ENCODE peak calls at places on chromosomes 13 and 19, in six cellular contexts. M is IMR-90, F is H9, K is mesenchymal stem cell, G is neuronal stem cell, H is H1. X is an unnamed sample.

GRCh38 chr19:52898101-52898500 is 666 bp upstream of the ZNF320 start:
- DNase-seq in H (peak), F (peak), K (no peak), G (no peak), M (no peak), X (peak)

GRCh38 chr19:42301646-42302204 is at the start of gene PRR19:
- DNase-seq in H (no peak), K (no peak), F (no peak), M (no peak), G (no peak), X (peak)

GRCh38 chr19:47186337-47187022 is 44.5 kb downstream of the BBC3 start:
- DNase-seq in F (no peak), G (no peak), H (no peak), K (no peak), M (no peak), X (no peak)

GRCh38 chr19:6616011-6616410 is 25.1 kb upstream of the CD70 start:
- DNase-seq in G (no peak), M (no peak), H (no peak), K (no peak), F (no peak), X (no peak)

GRCh38 chr19:355134-355533 is 10.5 kb upstream of the MIER2 start:
- DNase-seq in H (no peak), M (no peak), G (no peak), K (no peak), F (no peak), X (no peak)

GRCh38 chr13:109900723-109901122 is 114.3 kb upstream of the IRS2 start:
- DNase-seq in M (no peak), F (no peak), G (no peak), H (no peak), K (no peak), X (no peak)

GRCh38 chr19:55230780-55231179 is 2.2 kb upstream of the TMEM86B start:
- DNase-seq in M (no peak), G (no peak), K (no peak), F (no peak), H (no peak), X (no peak)

GRCh38 chr19:41306394-41306793 is 3.6 kb upstream of the CCDC97 start:
- DNase-seq in G (no peak), M (no peak), F (no peak), K (no peak), H (no peak), X (no peak)

GRCh38 chr13:59345316-59345715 is 818.4 kb downstream of the DIAPH3 start:
- DNase-seq in K (peak), F (no peak), H (no peak), G (no peak), M (no peak), X (no peak)

GRCh38 chr13:106488075-106488474 is 47.4 kb downstream of the EFNB2 start:
- DNase-seq in G (no peak), K (no peak), M (no peak), H (no peak), F (no peak), X (no peak)

GRCh38 chr13:113117335-113117872 is 5.2 kb upstream of the F10 start:
- DNase-seq in G (no peak), M (no peak), H (no peak), F (peak), K (no peak), X (no peak)

GRCh38 chr19:37218592-37218935 is 550 bp downstream of the ZNF383 start:
- DNase-seq in H (no peak), G (no peak), F (no peak), M (peak), K (peak), X (no peak)

GRCh38 chr19:35037716-35038622 is 3.6 kb upstream of the HPN start:
- DNase-seq in H (no peak), M (no peak), G (no peak), K (no peak), F (no peak), X (no peak)

GRCh38 chr13:99467764-99468163 is 33.5 kb upstream of the TM9SF2 start:
- DNase-seq in F (no peak), G (no peak), H (no peak), K (peak), M (peak), X (no peak)

GRCh38 chr13:55963934-55964333 is 1176.8 kb upstream of the PRR20A start:
- DNase-seq in H (no peak), K (no peak), G (no peak), F (no peak), M (no peak), X (no peak)

GRCh38 chr13:33312150-33312908 is 26.8 kb upstream of the STARD13 start:
- DNase-seq in M (peak), G (no peak), H (no peak), K (peak), F (no peak), X (no peak)

GRCh38 chr19:57152921-57153320 is 7.9 kb upstream of the ZIM3 start:
- DNase-seq in F (no peak), H (no peak), M (no peak), G (no peak), K (no peak), X (no peak)

GRCh38 chr13:46278474-46278873 is 66.7 kb downstream of the LRRC63 start:
- DNase-seq in F (peak), M (no peak), G (no peak), H (no peak), K (no peak), X (no peak)

GRCh38 chr13:72864142-72865035 is 82.5 kb downstream of the PIBF1 start:
- DNase-seq in M (peak), K (peak), F (no peak), G (no peak), H (no peak), X (no peak)

GRCh38 chr19:38046254-38047047 is 139.4 kb downstream of the SIPA1L3 start:
- DNase-seq in K (no peak), M (no peak), H (no peak), G (no peak), F (no peak), X (no peak)

GRCh38 chr19:55189424-55189823 is 9.3 kb upstream of the SYT5 start:
- DNase-seq in M (peak), F (peak), K (peak), G (no peak), H (no peak), X (no peak)

GRCh38 chr13:86725105-86725504 is 925.9 kb upstream of the SLITRK6 start:
- DNase-seq in F (peak), H (no peak), K (no peak), G (no peak), M (no peak), X (no peak)

GRCh38 chr19:34588249-34588648 is 88.7 kb downstream of the SCGB2B2 start:
- DNase-seq in F (no peak), M (no peak), G (no peak), K (no peak), H (no peak), X (no peak)

GRCh38 chr19:17286263-17286662 is 4.6 kb downstream of the ANKLE1 start:
- DNase-seq in H (no peak), K (no peak), F (no peak), M (no peak), G (no peak), X (no peak)

GRCh38 chr13:95357875-95358274 is 56.6 kb upstream of the ABCC4 start:
- DNase-seq in K (no peak), F (no peak), G (peak), M (no peak), H (no peak), X (no peak)

GRCh38 chr19:1045247-1045603 is 5.3 kb downstream of the ABCA7 start:
- DNase-seq in F (peak), M (no peak), H (peak), G (no peak), K (peak), X (peak)

GRCh38 chr13:106369091-106369490 is 166.4 kb downstream of the EFNB2 start:
- DNase-seq in M (no peak), G (peak), F (no peak), K (no peak), H (no peak), X (no peak)

GRCh38 chr19:19214892-19215291 is 3.1 kb downstream of the NCAN start:
- DNase-seq in F (peak), H (peak), M (peak), K (peak), G (peak), X (peak)

GRCh38 chr13:73714522-73714921 is 419.7 kb downstream of the KLF12 start:
- DNase-seq in M (no peak), G (no peak), H (no peak), K (no peak), F (no peak), X (no peak)

GRCh38 chr13:113722921-113723320 is 36.1 kb upstream of the TMEM255B start:
- DNase-seq in M (no peak), G (no peak), H (no peak), F (no peak), K (no peak), X (no peak)

GRCh38 chr13:99663908-99664307 is 162.6 kb downstream of the TM9SF2 start:
- DNase-seq in K (no peak), M (no peak), F (no peak), H (no peak), G (no peak), X (no peak)

GRCh38 chr19:8334458-8335342 is 8.4 kb downstream of the KANK3 start:
- DNase-seq in K (peak), G (peak), F (peak), H (peak), M (peak), X (peak)

DNA sequence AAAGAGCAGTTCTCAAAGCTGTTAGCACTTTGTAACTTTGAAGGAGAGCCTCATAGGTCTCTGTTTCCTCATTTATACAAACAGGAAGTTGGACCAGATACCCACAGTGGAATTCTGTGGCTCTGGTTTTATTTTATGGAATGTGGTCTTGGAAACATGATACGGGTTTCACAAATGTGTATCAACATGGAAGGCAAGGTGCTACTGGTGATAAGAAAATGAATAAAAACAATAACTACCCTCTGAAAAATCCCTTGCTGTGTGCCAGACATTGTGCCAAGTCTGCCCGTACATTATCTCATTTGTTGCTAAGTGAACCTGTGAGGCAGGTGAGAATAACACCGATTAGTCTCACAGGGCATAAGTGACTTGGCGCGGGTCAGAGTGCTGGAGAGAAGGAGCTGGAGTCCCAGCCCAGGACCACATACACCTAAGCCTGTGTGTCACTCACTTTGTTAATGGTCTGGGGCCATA is 45.0 kb upstream of the RNF113B start:
- DNase-seq in K (peak), G (no peak), H (no peak), M (peak), F (no peak), X (no peak)
- H3K18ac ChIP-seq in K (peak), G (no peak), H (no peak), M (peak), F (no peak), X (no peak)

GRCh38 chr19:33063356-33064116 is 1.2 kb downstream of the RHPN2 start:
- DNase-seq in H (peak), F (peak), K (peak), M (peak), G (peak), X (no peak)

GRCh38 chr19:33062902-33063301 is 1.8 kb downstream of the RHPN2 start:
- DNase-seq in M (no peak), F (no peak), G (no peak), K (no peak), H (no peak), X (peak)

GRCh38 chr19:33066543-33066942 is 1.9 kb upstream of the RHPN2 start:
- DNase-seq in M (no peak), K (no peak), H (no peak), G (no peak), F (no peak), X (peak)

GRCh38 chr19:33064778-33065550 is at the start of gene RHPN2:
- DNase-seq in H (peak), F (peak), K (peak), G (peak), M (peak), X (peak)

GRCh38 chr19:33064117-33064777 is 441 bp downstream of the RHPN2 start:
- DNase-seq in H (peak), K (peak), M (no peak), F (peak), G (peak), X (peak)
- H2AFZ ChIP-seq in H (no peak), K (peak), M (peak), F (no peak), G (peak), X (no peak)

DNA sequence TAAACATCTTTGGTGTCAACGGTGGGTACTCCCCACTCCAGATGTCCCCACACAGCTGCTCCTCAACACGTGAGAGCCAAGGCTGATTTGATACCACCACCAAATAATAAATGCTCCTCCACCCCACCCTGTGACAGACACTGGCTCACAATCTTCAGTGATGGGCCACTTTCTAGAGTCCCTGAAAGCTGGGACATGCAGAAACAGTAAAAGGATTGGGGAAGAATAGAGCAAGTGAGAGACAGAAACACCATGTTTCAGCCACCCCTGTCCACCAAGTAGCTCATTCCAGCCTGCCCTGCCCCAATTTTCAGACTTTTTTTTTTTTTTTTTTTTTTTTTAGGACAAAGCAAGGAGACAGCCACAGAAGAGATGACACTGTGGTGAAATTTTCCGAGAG is 1.6 kb downstream of the SLC46A3 start:
- DNase-seq in H (no peak), K (peak), F (no peak), G (no peak), M (no peak), X (no peak)
- H3K18ac ChIP-seq in H (no peak), K (peak), F (no peak), G (no peak), M (no peak), X (no peak)

DNA sequence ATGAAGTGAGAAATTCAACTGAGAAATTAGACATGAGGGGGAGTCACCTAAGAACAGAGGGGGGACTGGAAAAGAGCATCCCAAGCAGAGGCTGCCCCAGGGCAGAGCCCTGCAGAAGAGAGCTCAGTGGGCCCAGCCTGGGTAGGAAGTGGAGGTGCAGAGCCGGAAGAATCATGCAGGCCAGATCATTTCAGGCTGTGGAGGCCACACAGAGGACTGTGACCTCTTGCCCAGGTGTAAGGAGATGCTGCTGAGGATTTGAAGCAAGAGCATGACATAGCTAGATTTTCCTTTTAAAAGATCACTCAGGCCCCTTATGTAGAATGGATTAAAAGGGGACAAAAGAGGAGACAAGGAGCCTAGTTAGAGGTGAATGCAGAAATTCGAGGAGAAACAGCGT is 63.9 kb upstream of the SPATA13 start:
- DNase-seq in K (no peak), G (no peak), F (no peak), M (no peak), H (no peak), X (no peak)
- H2AFZ ChIP-seq in K (no peak), G (no peak), F (no peak), M (no peak), H (peak), X (peak)

GRCh38 chr19:11539495-11540365 is 1.1 kb downstream of the CNN1 start:
- DNase-seq in G (no peak), F (no peak), K (peak), M (peak), H (peak), X (no peak)
- H3K18ac ChIP-seq in G (peak), F (peak), K (peak), M (peak), H (no peak), X (peak)

GRCh38 chr13:30353060-30353459 is 45.7 kb upstream of the KATNAL1 start:
- DNase-seq in K (no peak), H (no peak), M (no peak), G (no peak), F (no peak), X (no peak)

GRCh38 chr13:30354481-30355404 is 47.4 kb upstream of the KATNAL1 start:
- DNase-seq in K (no peak), M (no peak), G (no peak), F (no peak), H (no peak), X (peak)

GRCh38 chr13:30353601-30354000 is 46.2 kb upstream of the KATNAL1 start:
- DNase-seq in H (no peak), K (no peak), F (no peak), G (no peak), M (no peak), X (no peak)

GRCh38 chr13:30355839-30356238 is 48.5 kb upstream of the KATNAL1 start:
- DNase-seq in M (no peak), H (no peak), G (no peak), F (no peak), K (no peak), X (no peak)

DNA sequence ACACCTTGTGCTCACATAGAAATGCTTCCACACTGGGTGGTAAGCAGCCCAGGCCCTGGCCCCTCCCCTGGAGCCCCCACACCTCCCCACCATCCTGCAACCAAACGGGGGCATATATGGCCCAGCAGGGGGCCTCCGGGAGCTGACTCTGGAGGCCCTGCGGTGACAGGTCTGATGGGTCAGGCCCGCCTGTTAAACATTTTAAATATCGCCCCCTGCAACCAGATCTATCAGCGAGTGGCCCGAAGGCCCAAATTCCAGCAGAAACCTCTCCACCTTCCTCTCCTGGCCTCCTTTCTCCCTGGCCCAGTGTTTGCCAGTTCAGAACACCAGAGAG is 48.0 kb upstream of the KATNAL1 start:
- DNase-seq in K (peak), F (peak), G (no peak), H (peak), M (no peak), X (no peak)
- H2AFZ ChIP-seq in K (no peak), F (no peak), G (no peak), H (no peak), M (no peak), X (no peak)

GRCh38 chr19:4471400-4472173 is 510 bp upstream of the HDGFL2 start:
- DNase-seq in G (peak), H (peak), M (peak), F (peak), K (peak), X (peak)

GRCh38 chr19:4474504-4475136 is 2.5 kb downstream of the HDGFL2 start:
- DNase-seq in M (peak), F (peak), G (peak), H (peak), K (peak), X (peak)

GRCh38 chr19:4473011-4473410 is 914 bp downstream of the HDGFL2 start:
- DNase-seq in H (no peak), K (no peak), G (no peak), M (no peak), F (no peak), X (no peak)

GRCh38 chr19:4473708-4474503 is 1.8 kb downstream of the HDGFL2 start:
- DNase-seq in F (no peak), G (no peak), M (no peak), H (peak), K (no peak), X (no peak)

GRCh38 chr19:4472174-4472974 is at the start of gene HDGFL2:
- DNase-seq in H (no peak), K (no peak), G (no peak), F (no peak), M (no peak), X (no peak)
- H3K18ac ChIP-seq in H (peak), K (peak), G (peak), F (no peak), M (no peak), X (peak)

DNA sequence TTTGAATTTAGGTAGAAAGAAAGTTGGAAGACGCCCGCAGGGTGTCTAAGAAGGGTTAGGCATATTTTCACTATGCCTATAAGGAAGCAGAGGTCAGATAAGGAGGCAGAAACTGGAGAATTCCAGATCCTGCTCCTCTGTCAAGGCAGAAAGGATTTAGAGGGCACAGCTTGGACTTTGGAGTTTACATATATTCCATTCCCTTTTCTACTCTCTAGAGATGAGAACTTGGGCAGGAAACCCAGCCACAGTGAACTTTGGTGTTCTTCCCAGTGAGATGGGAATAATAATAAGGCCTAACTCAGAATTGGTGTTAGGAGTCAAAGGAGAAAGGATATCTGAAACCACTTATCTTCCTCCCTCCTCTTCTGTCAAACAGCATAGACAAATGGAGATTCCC is 37.4 kb downstream of the CCNE1 start:
- DNase-seq in K (no peak), F (no peak), G (no peak), M (no peak), H (no peak), X (no peak)
- H2AFZ ChIP-seq in K (no peak), F (no peak), G (no peak), M (no peak), H (no peak), X (no peak)

GRCh38 chr13:97367427-97367826 is 66.5 kb upstream of the RAP2A start:
- DNase-seq in F (no peak), M (peak), H (no peak), G (peak), K (peak), X (peak)

GRCh38 chr13:97364827-97365226 is 69.1 kb upstream of the RAP2A start:
- DNase-seq in G (no peak), F (no peak), M (no peak), K (no peak), H (no peak), X (no peak)

GRCh38 chr13:97369269-97369893 is 64.6 kb upstream of the RAP2A start:
- DNase-seq in M (no peak), F (no peak), K (peak), H (no peak), G (no peak), X (no peak)

GRCh38 chr13:97366172-97366688 is 67.7 kb upstream of the RAP2A start:
- DNase-seq in H (no peak), F (no peak), G (no peak), M (no peak), K (no peak), X (no peak)

GRCh38 chr13:97367016-97367415 is 67.0 kb upstream of the RAP2A start:
- DNase-seq in K (peak), H (no peak), F (no peak), G (peak), M (peak), X (peak)
- H3K18ac ChIP-seq in K (peak), H (no peak), F (no peak), G (no peak), M (peak), X (no peak)